ENCODE peak calls at places on chromosomes 11 and 22, in five cellular contexts. S is K562, O is A549, P is SK-N-SH, J is GM12878. Z is an unnamed sample.

GRCh38 chr11:122758974-122759373 is 79.3 kb upstream of the CRTAM start:
- DNase-seq in J (no peak), S (no peak), O (no peak), P (no peak), Z (peak)

GRCh38 chr22:22999473-22999872 is 70.8 kb upstream of the GNAZ start:
- DNase-seq in S (no peak), J (no peak), P (no peak), O (no peak), Z (no peak)

GRCh38 chr11:36449566-36450390 is 60.3 kb downstream of the TRAF6 start:
- DNase-seq in J (no peak), P (no peak), O (no peak), S (no peak), Z (no peak)

GRCh38 chr11:73227571-73228211 is 9.6 kb downstream of the P2RY2 start:
- DNase-seq in S (no peak), J (no peak), O (no peak), P (peak), Z (no peak)

GRCh38 chr11:61749607-61750217 is 2.7 kb upstream of the MYRF start:
- DNase-seq in P (no peak), O (no peak), S (peak), J (no peak), Z (no peak)

GRCh38 chr22:37283393-37283937 is 1.2 kb downstream of the CYTH4 start:
- DNase-seq in O (no peak), S (no peak), J (no peak), P (peak), Z (no peak)

GRCh38 chr11:106457727-106458126 is 380.3 kb downstream of the AASDHPPT start:
- DNase-seq in S (no peak), O (no peak), P (no peak), J (no peak), Z (peak)

GRCh38 chr11:32168924-32169323 is 78.0 kb downstream of the RCN1 start:
- DNase-seq in J (no peak), P (no peak), S (no peak), O (no peak), Z (no peak)

GRCh38 chr11:35133656-35134055 is 5.3 kb upstream of the CD44 start:
- DNase-seq in O (no peak), J (no peak), P (no peak), S (no peak), Z (no peak)

GRCh38 chr22:45314789-45315188 is 5.1 kb downstream of the FAM118A start:
- DNase-seq in O (no peak), S (peak), J (no peak), P (no peak), Z (no peak)

GRCh38 chr11:128879817-128880216 is 11.3 kb upstream of the KCNJ5 start:
- DNase-seq in J (no peak), P (no peak), S (no peak), O (no peak), Z (no peak)

GRCh38 chr11:31340903-31341572 is 28.5 kb downstream of the DCDC1 start:
- DNase-seq in S (peak), J (no peak), O (peak), P (peak), Z (peak)

GRCh38 chr11:130431337-130431773 is 2.9 kb upstream of the ADAMTS8 start:
- DNase-seq in S (peak), P (peak), J (no peak), O (peak), Z (peak)

GRCh38 chr22:23180893-23181762 is 819 bp downstream of the BCR start:
- DNase-seq in J (no peak), P (peak), S (peak), O (no peak), Z (no peak)

GRCh38 chr11:102794382-102794781 is 3.6 kb downstream of the MMP1 start:
- DNase-seq in S (peak), P (peak), J (no peak), O (peak), Z (peak)

GRCh38 chr11:91248199-91248807 is 976.3 kb upstream of the FAT3 start:
- DNase-seq in S (peak), J (no peak), O (peak), P (no peak), Z (peak)

GRCh38 chr11:33160147-33160546 is 1.1 kb downstream of the CSTF3 start:
- DNase-seq in J (no peak), P (peak), S (peak), O (no peak), Z (peak)

GRCh38 chr22:46592390-46592872 is 27.8 kb upstream of the GRAMD4 start:
- DNase-seq in J (no peak), O (no peak), S (peak), P (no peak), Z (peak)

GRCh38 chr22:47151490-47151889 is 389.0 kb downstream of the TBC1D22A start:
- DNase-seq in S (peak), P (no peak), J (no peak), O (no peak), Z (peak)

GRCh38 chr11:131592734-131593133 is 222.3 kb downstream of the NTM start:
- DNase-seq in J (no peak), O (no peak), P (peak), S (no peak), Z (no peak)

GRCh38 chr11:131595812-131596211 is 225.4 kb downstream of the NTM start:
- DNase-seq in S (no peak), J (no peak), O (no peak), P (no peak), Z (no peak)

GRCh38 chr11:131592152-131592551 is 221.7 kb downstream of the NTM start:
- DNase-seq in O (no peak), P (no peak), J (no peak), S (no peak), Z (no peak)

GRCh38 chr11:131591051-131591461 is 220.6 kb downstream of the NTM start:
- DNase-seq in J (no peak), O (no peak), P (no peak), S (no peak), Z (no peak)

GRCh38 chr11:131593301-131593700 is 222.9 kb downstream of the NTM start:
- DNase-seq in P (no peak), O (no peak), J (no peak), S (no peak), Z (no peak)
- TF ChIP-seq RFX5 in P (no peak), O (no peak), J (no peak), S (no peak), Z (no peak)

DNA sequence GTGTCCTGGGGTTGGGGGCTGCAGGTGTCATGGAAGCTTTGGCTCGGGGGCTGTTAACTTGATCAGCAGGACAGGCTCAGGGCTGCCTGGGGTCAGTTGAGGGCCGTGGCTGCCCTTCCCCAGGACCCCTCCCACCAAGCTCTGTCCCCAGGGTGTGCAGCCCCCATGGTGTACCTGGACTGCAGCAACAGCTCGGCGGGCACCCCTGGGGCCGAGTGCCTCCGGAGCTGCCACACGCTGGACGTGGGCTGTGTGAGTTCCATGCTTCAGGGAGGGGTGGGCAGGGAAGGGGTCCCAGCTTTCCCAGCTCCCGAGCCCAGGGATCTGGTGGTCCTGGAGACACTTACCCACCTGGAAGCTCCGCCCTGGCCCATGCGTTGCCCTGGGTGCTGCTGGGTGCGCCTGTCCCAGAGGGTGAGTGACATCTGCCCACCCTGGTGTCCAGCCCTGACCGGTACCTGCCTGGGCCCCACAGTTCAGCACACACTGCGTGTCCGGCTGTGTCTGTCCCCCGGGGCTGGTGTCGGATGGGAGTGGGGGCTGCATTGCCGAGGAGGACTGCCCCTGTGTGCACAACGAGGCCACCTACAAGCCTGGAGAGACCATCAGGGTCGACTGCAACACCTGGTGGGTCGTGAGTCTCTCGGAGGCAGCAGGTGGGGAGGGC is 11.3 kb downstream of the MUC5B start:
- DNase-seq in J (no peak), O (no peak), P (peak), S (no peak), Z (no peak)
- TF ChIP-seq RCOR1 in J (no peak), O (no peak), P (no peak), S (no peak), Z (no peak)

DNA sequence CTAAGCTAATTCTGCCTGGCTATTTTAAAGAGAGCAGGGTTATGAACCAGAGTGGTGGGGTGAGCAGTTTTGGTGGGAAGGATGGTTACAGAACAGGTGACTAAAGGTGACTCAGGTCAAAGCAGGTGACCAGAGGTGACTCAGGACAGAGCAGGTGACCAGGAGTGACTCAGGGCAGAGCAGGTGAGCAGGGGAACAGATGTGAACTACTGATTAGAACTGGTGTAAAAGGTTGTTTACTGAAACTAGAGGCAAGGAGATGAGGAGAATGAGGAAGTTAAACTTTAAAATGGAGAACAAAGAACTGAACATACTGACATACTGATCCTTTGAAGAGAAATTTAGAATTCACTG is 15.4 kb upstream of the HYLS1 start:
- DNase-seq in O (no peak), J (no peak), S (no peak), P (no peak), Z (no peak)
- TF ChIP-seq RFX5 in O (no peak), J (no peak), S (no peak), P (no peak), Z (no peak)

DNA sequence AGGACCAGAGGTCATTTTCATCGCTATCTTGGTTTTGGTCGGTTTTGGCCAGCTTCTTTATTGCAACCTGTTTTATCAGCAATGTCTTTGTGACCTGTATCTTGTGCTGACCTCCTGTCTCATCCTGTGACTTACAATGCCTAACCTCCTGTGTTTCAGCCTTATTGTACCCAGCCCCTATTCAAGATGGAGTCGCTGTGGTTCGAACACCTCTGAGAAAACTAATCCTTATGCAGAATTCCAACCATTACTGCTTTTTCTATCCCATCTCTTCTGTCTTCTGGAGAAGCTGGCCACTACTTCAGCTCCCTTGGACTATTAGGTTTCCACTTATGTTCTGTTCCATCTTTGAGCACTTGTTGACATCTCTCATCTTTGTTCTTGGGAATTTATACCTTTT is 62.6 kb downstream of the METTL15 start:
- DNase-seq in S (no peak), O (no peak), J (no peak), P (no peak), Z (no peak)
- TF ChIP-seq RCOR1 in S (no peak), O (no peak), J (no peak), P (no peak), Z (no peak)

GRCh38 chr11:126490261-126490660 is 134.8 kb downstream of the ST3GAL4 start:
- DNase-seq in S (no peak), J (no peak), O (no peak), P (no peak), Z (no peak)
- TF ChIP-seq RFX5 in S (no peak), J (no peak), O (no peak), P (no peak), Z (no peak)

DNA sequence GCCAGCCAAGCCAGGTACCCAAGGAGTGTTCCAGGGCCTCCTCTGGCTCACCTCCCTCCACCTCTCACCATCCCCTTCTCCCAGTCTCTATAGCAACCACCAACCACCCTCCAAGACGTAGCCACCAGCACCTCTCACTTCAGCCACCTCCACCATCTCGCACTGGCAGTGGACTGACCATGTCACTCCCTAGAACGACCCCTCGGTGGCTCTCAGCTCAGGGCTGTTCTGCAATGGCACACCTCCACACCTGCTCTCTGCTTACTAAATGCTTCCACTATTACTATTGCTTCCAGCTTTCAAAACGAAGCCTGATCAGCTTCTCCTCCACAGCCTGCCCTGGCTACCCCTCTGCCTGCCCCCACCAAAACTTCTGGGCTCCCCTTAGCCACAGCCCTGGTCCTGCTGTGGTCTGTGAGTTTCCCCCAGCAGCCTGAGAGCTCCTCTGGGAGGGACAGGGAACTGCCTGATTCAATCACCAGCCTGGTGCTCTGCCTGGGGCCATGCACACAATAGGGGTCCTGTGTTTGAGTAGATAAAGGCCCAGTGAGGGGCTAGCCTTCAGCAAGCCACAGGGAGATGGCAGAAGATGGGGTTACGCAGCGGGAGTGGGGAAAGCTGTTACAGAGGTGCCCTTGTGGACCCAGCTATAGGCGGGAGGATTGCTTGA is 17.5 kb upstream of the CBX7 start:
- DNase-seq in S (no peak), O (no peak), P (no peak), J (no peak), Z (no peak)
- TF ChIP-seq RCOR1 in S (no peak), O (no peak), P (no peak), J (no peak), Z (no peak)

GRCh38 chr11:71452354-71453020 is 516 bp upstream of the NADSYN1 start:
- DNase-seq in O (no peak), S (no peak), P (no peak), J (no peak), Z (peak)

GRCh38 chr11:71453911-71454304 is 905 bp downstream of the NADSYN1 start:
- DNase-seq in J (no peak), S (no peak), O (no peak), P (no peak), Z (no peak)

GRCh38 chr11:71450507-71450906 is 2.3 kb upstream of the DHCR7 start:
- DNase-seq in P (no peak), S (no peak), O (no peak), J (no peak), Z (no peak)

GRCh38 chr11:71453021-71453910 is at the start of gene NADSYN1:
- DNase-seq in S (peak), J (peak), O (peak), P (peak), Z (peak)

GRCh38 chr11:71451596-71452353 is 1.2 kb upstream of the NADSYN1 start:
- DNase-seq in P (no peak), O (no peak), S (peak), J (no peak), Z (no peak)
- TF ChIP-seq RFX5 in P (no peak), O (no peak), S (no peak), J (no peak), Z (no peak)

DNA sequence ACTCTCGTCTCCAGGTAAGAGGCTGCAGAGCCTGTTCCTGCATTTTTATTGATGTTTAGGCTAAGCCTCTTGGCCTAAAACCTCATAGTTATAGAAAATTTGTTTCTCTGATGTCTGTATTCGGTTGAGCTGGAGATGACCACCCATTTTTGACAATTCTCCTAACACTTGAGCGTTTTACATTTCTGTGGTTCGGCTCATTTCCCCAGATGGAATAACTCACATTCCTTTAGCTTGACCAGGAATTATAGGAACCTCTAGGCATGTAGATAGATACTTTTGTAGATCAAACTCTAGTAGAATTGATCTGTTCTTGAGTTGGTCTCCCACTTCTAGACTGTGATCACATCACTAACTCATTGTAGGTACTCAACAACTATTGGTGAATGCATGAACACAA is 172.6 kb upstream of the CADM1 start:
- DNase-seq in O (no peak), J (no peak), P (no peak), S (no peak), Z (peak)
- TF ChIP-seq RCOR1 in O (no peak), J (no peak), P (no peak), S (no peak), Z (no peak)

Z was measured in IMR-90.